ENCODE peak calls at places on chromosomes 6 and 20, in five cellular contexts. B is HepG2, M is GM12878, C is SK-N-SH, J is K562. X is an unnamed sample.
A peak's percentile ranks its signal among the peaks of the same experiment; 100 is the strongest.

GRCh38 chr6:15322781-15323536 is 77.1 kb downstream of the JARID2 start:
- DNase-seq in M (no peak), C (no peak), B (no peak), J (no peak), X (peak; percentile 43)

GRCh38 chr20:13231031-13231752 is 10.1 kb downstream of the ISM1 start:
- DNase-seq in J (no peak), M (no peak), B (no peak), C (no peak), X (no peak)

GRCh38 chr6:75333811-75334210 is 49.2 kb upstream of the TMEM30A start:
- DNase-seq in B (no peak), C (no peak), J (no peak), M (no peak), X (no peak)

GRCh38 chr6:453152-453551 is 61.6 kb downstream of the IRF4 start:
- DNase-seq in J (no peak), M (no peak), C (peak; percentile 42), B (no peak), X (peak; percentile 42)

GRCh38 chr6:125584468-125584939 is 164.9 kb upstream of the HEY2 start:
- DNase-seq in C (no peak), M (no peak), J (no peak), B (no peak), X (peak; percentile 64)

GRCh38 chr20:18943542-18943941 is 130.0 kb downstream of the SCP2D1 start:
- DNase-seq in B (no peak), J (no peak), M (no peak), C (no peak), X (no peak)

GRCh38 chr20:49983848-49984408 is 1.1 kb downstream of the SNAI1 start:
- DNase-seq in J (no peak), C (peak; percentile 61), M (no peak), B (no peak), X (no peak)

GRCh38 chr6:85756982-85757381 is 114.3 kb upstream of the SYNCRIP start:
- DNase-seq in J (peak; percentile 12), B (no peak), M (no peak), C (peak; percentile 25), X (no peak)

GRCh38 chr6:44049989-44050871 is 77.0 kb downstream of the MRPL14 start:
- DNase-seq in J (no peak), C (no peak), B (no peak), M (no peak), X (no peak)

GRCh38 chr6:11381801-11382513 is 149.5 kb upstream of the NEDD9 start:
- DNase-seq in M (peak; percentile 92), C (no peak), B (no peak), J (no peak), X (no peak)

GRCh38 chr6:45718901-45719300 is 296.8 kb downstream of the CLIC5 start:
- DNase-seq in M (no peak), B (no peak), J (no peak), C (no peak), X (no peak)
- TF ChIP-seq SIN3A in M (no peak), B (no peak), J (no peak), C (no peak), X (no peak)

DNA sequence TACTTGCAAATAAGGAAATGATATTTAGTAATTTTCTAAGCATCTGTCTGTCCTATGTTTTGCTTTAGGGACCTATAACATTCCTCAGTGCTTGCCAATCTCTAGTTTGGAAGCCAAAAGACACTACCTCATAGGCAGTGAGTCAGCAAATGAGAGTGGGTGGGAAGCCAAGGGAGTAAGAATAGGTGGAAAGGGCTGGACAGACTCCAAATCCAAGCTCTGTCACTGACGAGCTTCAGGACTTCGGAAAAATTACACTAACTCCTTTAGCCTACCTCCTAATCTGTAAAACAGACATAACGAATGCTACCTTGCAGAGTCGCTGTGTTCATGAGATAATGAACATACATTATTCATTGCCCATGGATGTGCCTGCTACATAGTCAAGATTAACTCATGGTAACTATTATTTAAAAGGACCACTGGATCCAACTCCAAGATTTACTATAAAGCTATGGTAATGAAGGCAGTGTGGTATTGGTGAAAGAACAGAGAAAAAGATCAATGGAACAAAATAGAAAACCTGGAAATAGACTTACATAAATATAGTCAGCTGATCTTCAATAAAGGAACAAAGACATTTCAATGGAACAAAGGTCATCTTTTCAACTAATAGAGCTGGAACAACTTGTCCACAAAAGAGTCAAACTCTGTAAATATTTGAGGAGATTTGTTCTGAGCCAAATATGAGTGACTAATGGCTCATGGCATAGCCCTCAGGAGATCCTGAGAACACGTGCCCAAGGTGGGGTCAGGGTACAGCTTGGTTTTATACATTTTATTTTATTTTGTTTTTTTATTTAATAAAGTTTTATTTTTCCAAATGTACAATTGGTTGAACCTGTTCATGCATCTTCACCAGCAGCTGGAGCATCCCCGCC is 64.1 kb downstream of the FAM50B start:
- DNase-seq in C (no peak), M (no peak), B (peak; percentile 99), J (peak; percentile 84), X (no peak)
- TF ChIP-seq EP300 in C (no peak), M (no peak), B (peak; percentile 97), J (peak; percentile 86), X (no peak)

GRCh38 chr6:166677941-166678340 is 50.9 kb upstream of the RPS6KA2 start:
- DNase-seq in B (no peak), C (no peak), M (no peak), J (no peak), X (no peak)

GRCh38 chr6:166679566-166679965 is 52.5 kb upstream of the RPS6KA2 start:
- DNase-seq in C (no peak), B (no peak), M (no peak), J (no peak), X (no peak)

GRCh38 chr6:166675736-166676135 is 48.7 kb upstream of the RPS6KA2 start:
- DNase-seq in J (no peak), C (no peak), B (peak; percentile 13), M (no peak), X (no peak)

GRCh38 chr6:166676270-166676860 is 49.3 kb upstream of the RPS6KA2 start:
- DNase-seq in B (no peak), J (no peak), M (no peak), C (no peak), X (no peak)

DNA sequence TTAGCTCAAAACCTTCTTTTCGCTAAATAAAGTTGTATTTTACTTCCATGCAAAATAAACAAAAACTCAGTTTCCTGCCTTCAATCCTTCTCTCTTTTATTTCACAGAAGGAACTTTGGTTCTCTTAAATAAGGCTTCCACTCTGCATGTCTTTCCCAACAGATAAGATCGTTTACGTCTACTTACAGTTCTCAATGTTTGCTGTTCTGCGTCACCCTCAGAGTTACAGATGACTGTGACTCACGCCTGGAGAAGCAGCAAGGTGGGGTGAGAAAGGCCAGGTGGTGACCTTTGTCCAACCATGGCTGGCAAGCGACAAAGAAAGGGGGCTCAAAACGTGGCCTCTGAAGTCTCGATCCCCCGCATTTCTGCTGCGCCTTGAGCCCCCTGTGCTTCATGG is 51.4 kb upstream of the RPS6KA2 start:
- DNase-seq in J (no peak), C (no peak), B (peak; percentile 68), M (no peak), X (no peak)
- TF ChIP-seq SIN3A in J (no peak), C (no peak), B (no peak), M (no peak), X (no peak)

GRCh38 chr6:20900396-20901160 is 366.3 kb downstream of the CDKAL1 start:
- DNase-seq in B (no peak), J (no peak), M (no peak), C (no peak), X (no peak)
- TF ChIP-seq EP300 in B (no peak), J (no peak), M (peak; percentile 71), C (no peak), X (no peak)

GRCh38 chr20:53294804-53295203 is 298.8 kb downstream of the ZNF217 start:
- DNase-seq in M (no peak), J (no peak), C (no peak), B (no peak), X (no peak)

GRCh38 chr20:53298260-53298659 is 295.4 kb downstream of the ZNF217 start:
- DNase-seq in B (no peak), M (no peak), J (no peak), C (no peak), X (no peak)

GRCh38 chr20:53298900-53299299 is 294.7 kb downstream of the ZNF217 start:
- DNase-seq in C (no peak), M (no peak), J (no peak), B (no peak), X (no peak)

GRCh38 chr20:53296451-53297153 is 297.0 kb downstream of the ZNF217 start:
- DNase-seq in C (no peak), B (no peak), J (peak; percentile 53), M (no peak), X (no peak)

DNA sequence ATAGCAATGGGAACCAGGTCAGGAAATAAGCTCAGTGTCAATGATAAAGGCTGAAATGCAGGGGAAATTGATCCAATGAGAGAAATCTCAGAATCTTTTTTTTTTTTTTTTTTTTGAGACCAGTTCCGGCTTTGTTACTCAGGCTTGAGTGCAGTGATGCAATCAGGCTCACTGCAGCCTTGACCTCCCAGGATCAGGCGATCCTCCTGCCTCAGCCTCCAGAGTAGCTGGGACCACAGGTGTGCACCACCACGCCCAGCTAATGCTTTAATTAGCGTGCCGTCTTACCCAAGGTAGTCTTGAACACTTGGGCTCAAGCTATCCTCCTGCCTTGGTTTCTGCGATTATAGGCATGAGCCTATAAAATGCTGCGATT is 296.5 kb downstream of the ZNF217 start:
- DNase-seq in B (no peak), M (no peak), J (no peak), C (no peak), X (no peak)
- TF ChIP-seq SIN3A in B (no peak), M (no peak), J (no peak), C (no peak), X (no peak)

GRCh38 chr6:139657121-139657520 is 282.7 kb upstream of the CITED2 start:
- DNase-seq in M (no peak), C (no peak), J (no peak), B (no peak), X (no peak)
- TF ChIP-seq EP300 in M (no peak), C (no peak), J (no peak), B (no peak), X (no peak)

X was measured in H1.